ENCODE peak calls at places on chromosomes 1 and 21, in six cellular contexts. B is IMR-90, L is neuronal stem cell, T is mesenchymal stem cell, F is trophoblast cell, N is H1. A is an unnamed sample.
A peak's percentile ranks its signal among the peaks of the same experiment; 100 is the strongest.

GRCh38 chr1:19903621-19904020 is 19.8 kb downstream of the PLA2G2E start:
- DNase-seq in B (no peak), L (no peak), T (no peak), F (peak; percentile 92), N (no peak), A (no peak)

GRCh38 chr1:30923597-30923996 is 15.0 kb upstream of the SDC3 start:
- DNase-seq in B (no peak), L (no peak), T (no peak), F (no peak), N (no peak), A (no peak)

GRCh38 chr1:10615932-10616671 is 141.4 kb downstream of the PEX14 start:
- DNase-seq in B (no peak), L (no peak), T (no peak), F (no peak), N (no peak), A (peak; percentile 25)

GRCh38 chr1:25996966-25997758 is 701 bp downstream of the PAFAH2 start:
- DNase-seq in B (peak; percentile 71), L (no peak), T (peak; percentile 95), F (peak; percentile 36), N (no peak), A (no peak)

GRCh38 chr21:42677339-42678117 is 24.1 kb downstream of the PDE9A start:
- DNase-seq in B (peak; percentile 60), L (no peak), T (peak; percentile 77), F (no peak), N (no peak), A (no peak)

GRCh38 chr21:14773777-14774345 is 227.7 kb upstream of the SAMSN1 start:
- DNase-seq in B (no peak), L (peak; percentile 23), T (peak; percentile 6), F (peak; percentile 24), N (peak; percentile 82), A (peak; percentile 68)

GRCh38 chr1:905071-905749 is 18.5 kb upstream of the SAMD11 start:
- DNase-seq in B (no peak), L (no peak), T (peak; percentile 73), F (no peak), N (peak; percentile 65), A (peak; percentile 57)

GRCh38 chr1:212512731-212513559 is 80.2 kb downstream of the NENF start:
- DNase-seq in B (peak; percentile 48), L (no peak), T (peak; percentile 46), F (no peak), N (no peak), A (no peak)

GRCh38 chr1:9996624-9997582 is at the start of gene RBP7:
- DNase-seq in B (no peak), L (peak; percentile 14), T (no peak), F (no peak), N (peak; percentile 72), A (peak; percentile 59)

GRCh38 chr21:45074818-45075605 is 632 bp downstream of the ADARB1 start:
- DNase-seq in B (no peak), L (peak; percentile 39), T (peak; percentile 59), F (no peak), N (peak; percentile 67), A (peak; percentile 50)

GRCh38 chr1:245576323-245576722 is 421.5 kb downstream of the KIF26B start:
- DNase-seq in B (no peak), L (no peak), T (no peak), F (no peak), N (no peak), A (no peak)

GRCh38 chr1:70890408-70890807 is 157.2 kb downstream of the PTGER3 start:
- DNase-seq in B (no peak), L (no peak), T (no peak), F (no peak), N (no peak), A (no peak)
- H3K14ac ChIP-seq in B (no peak overlapping the region), L (no peak overlapping the region), T (no peak overlapping the region), F (no peak overlapping the region), N (no peak overlapping the region), A (no peak overlapping the region)

GRCh38 chr1:86318431-86318830 is 77.7 kb downstream of the ODF2L start:
- DNase-seq in B (no peak), L (no peak), T (no peak), F (no peak), N (no peak), A (no peak)

GRCh38 chr1:86322241-86322640 is 73.9 kb downstream of the ODF2L start:
- DNase-seq in B (no peak), L (no peak), T (no peak), F (peak; percentile 47), N (no peak), A (no peak)

GRCh38 chr1:86317926-86318325 is 78.2 kb downstream of the ODF2L start:
- DNase-seq in B (no peak), L (no peak), T (no peak), F (no peak), N (no peak), A (no peak)
- H3K14ac ChIP-seq in B (no peak overlapping the region), L (no peak overlapping the region), T (no peak overlapping the region), F (no peak overlapping the region), N (no peak overlapping the region), A (no peak overlapping the region)

GRCh38 chr1:42689912-42690311 is 7.7 kb downstream of the YBX1 start:
- DNase-seq in B (no peak), L (no peak), T (no peak), F (no peak), N (no peak), A (no peak)

GRCh38 chr1:42690477-42691156 is 8.4 kb downstream of the YBX1 start:
- DNase-seq in B (peak; percentile 14), L (no peak), T (no peak), F (peak; percentile 23), N (no peak), A (no peak)

GRCh38 chr1:42692941-42693340 is 10.7 kb downstream of the YBX1 start:
- DNase-seq in B (no peak), L (no peak), T (no peak), F (no peak), N (no peak), A (no peak)

GRCh38 chr1:42692461-42692860 is 10.2 kb downstream of the YBX1 start:
- DNase-seq in B (no peak), L (no peak), T (no peak), F (peak; percentile 12), N (no peak), A (no peak)

DNA sequence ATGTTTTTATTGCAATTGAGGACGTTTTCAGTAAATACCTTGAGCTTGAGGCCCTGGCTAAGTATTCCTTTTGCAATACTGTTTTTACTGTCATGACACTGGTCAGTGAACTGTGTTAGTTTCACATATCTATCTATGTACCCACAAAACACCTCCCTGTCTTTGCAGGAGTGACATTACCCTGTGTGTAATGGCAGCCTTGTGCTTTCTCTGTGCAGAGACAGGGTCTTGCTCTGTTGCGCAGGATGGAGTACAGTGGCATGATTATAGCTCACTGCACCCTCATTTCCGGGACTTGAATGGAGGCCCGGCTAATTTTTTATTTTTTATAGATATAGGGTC is 8.9 kb downstream of the YBX1 start:
- DNase-seq in B (no peak), L (no peak), T (no peak), F (no peak), N (no peak), A (no peak)
- H3K14ac ChIP-seq in B (no peak overlapping the region), L (no peak overlapping the region), T (no peak overlapping the region), F (no peak overlapping the region), N (no peak overlapping the region), A (no peak overlapping the region)

GRCh38 chr1:52532732-52533327 is 20.1 kb downstream of the TUT4 start:
- DNase-seq in B (no peak), L (no peak), T (no peak), F (no peak), N (no peak), A (no peak)

GRCh38 chr1:52532247-52532646 is 20.6 kb downstream of the TUT4 start:
- DNase-seq in B (no peak), L (no peak), T (no peak), F (no peak), N (no peak), A (no peak)

GRCh38 chr1:52533710-52534109 is 19.2 kb downstream of the TUT4 start:
- DNase-seq in B (no peak), L (no peak), T (no peak), F (peak; percentile 17), N (no peak), A (no peak)

GRCh38 chr1:52530563-52531144 is 22.2 kb downstream of the TUT4 start:
- DNase-seq in B (no peak), L (no peak), T (no peak), F (no peak), N (no peak), A (no peak)

DNA sequence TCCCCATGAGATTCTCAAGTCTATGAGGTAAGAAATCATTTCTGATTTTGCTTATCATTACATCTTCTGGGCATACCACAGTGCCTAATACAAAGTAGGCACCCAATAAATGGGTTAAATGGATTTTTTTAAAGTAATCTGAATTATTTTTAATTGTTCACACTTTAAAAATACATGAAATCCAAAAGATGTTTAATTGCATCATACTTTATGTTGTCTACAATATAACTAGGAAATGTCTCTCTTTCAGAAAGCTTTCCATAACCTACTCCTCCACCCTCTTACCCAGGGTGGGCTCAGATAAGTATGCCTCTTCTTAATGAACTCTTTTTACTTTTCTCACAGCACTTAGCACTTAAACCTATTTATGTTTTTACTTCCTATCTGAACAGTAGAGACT is 21.4 kb downstream of the TUT4 start:
- DNase-seq in B (no peak), L (no peak), T (no peak), F (no peak), N (no peak), A (no peak)
- H3K14ac ChIP-seq in B (no peak overlapping the region), L (no peak overlapping the region), T (no peak overlapping the region), F (no peak overlapping the region), N (no peak overlapping the region), A (no peak overlapping the region)

GRCh38 chr21:16304189-16304588 is 574.4 kb downstream of the USP25 start:
- DNase-seq in B (no peak), L (no peak), T (no peak), F (no peak), N (no peak), A (no peak)

GRCh38 chr21:16305686-16306085 is 575.9 kb downstream of the USP25 start:
- DNase-seq in B (no peak), L (peak; percentile 32), T (no peak), F (no peak), N (no peak), A (no peak)

GRCh38 chr21:16304700-16305099 is 574.9 kb downstream of the USP25 start:
- DNase-seq in B (no peak), L (no peak), T (no peak), F (no peak), N (no peak), A (no peak)

GRCh38 chr21:16307256-16307655 is 577.5 kb downstream of the USP25 start:
- DNase-seq in B (no peak), L (no peak), T (no peak), F (no peak), N (no peak), A (no peak)

DNA sequence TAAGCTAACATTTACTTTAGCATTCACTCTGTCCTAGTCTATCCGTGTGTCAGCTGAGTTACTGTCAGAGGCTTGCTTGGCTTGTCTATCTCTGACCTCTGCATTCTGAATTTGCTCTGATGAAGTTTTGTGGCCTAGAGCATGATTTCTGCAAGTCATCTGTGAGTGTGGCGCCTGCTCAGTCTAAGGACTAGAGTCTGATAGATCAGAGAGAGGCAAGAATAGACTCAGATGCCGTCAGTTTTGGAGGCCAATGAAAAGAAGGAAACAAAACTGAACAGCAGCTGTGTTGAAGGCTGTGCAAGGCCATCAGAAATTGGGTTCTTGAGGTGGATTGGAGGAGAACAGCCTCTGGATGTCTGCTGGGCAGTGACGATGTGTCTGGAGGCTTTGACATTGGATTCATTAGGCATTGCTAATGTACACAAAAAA is 573.1 kb downstream of the USP25 start:
- DNase-seq in B (peak; percentile 12), L (no peak), T (peak; percentile 40), F (no peak), N (no peak), A (no peak)
- H3K14ac ChIP-seq in B (no peak overlapping the region), L (no peak overlapping the region), T (no peak overlapping the region), F (no peak overlapping the region), N (no peak overlapping the region), A (no peak overlapping the region)